ENCODE peak calls at places on chromosomes 12 and 14, in seven cellular contexts. I is HepG2, T is heart left ventricle, G is tibial artery, W is fibroblast of lung, B is ovary, R is PC-3. J is an unnamed sample. For H3K4me1, the result is how much of the 10 kb centered on the place peaks cover.

GRCh38 chr14:99410019-99410418 is 70.6 kb downstream of the SETD3 start:
- DNase-seq in I (no peak), T (no peak), G (no peak), W (no peak), B (no peak), R (no peak), J (no peak)

GRCh38 chr12:27193854-27194544 is 50.1 kb upstream of the STK38L start:
- DNase-seq in I (no peak), T (peak), G (peak), W (peak), B (no peak), R (no peak), J (no peak)

GRCh38 chr12:79415754-79416435 is 274.9 kb downstream of the PAWR start:
- DNase-seq in I (peak), T (no peak), G (no peak), W (peak), B (no peak), R (peak), J (no peak)

GRCh38 chr12:4621511-4621910 is 27.3 kb downstream of the AKAP3 start:
- DNase-seq in I (no peak), T (no peak), G (no peak), W (no peak), B (no peak), R (no peak), J (no peak)

GRCh38 chr12:116698131-116698495 is 39.8 kb downstream of the SPRING1 start:
- DNase-seq in I (no peak), T (no peak), G (no peak), W (no peak), B (no peak), R (peak), J (no peak)

GRCh38 chr12:49953146-49953545 is 2.6 kb downstream of the AQP2 start:
- DNase-seq in I (no peak), T (no peak), G (no peak), W (no peak), B (no peak), R (no peak), J (no peak)

GRCh38 chr12:90987101-90987500 is 17.7 kb downstream of the EPYC start:
- DNase-seq in I (no peak), T (no peak), G (no peak), W (no peak), B (no peak), R (peak), J (no peak)

GRCh38 chr12:5035618-5036017 is 8.1 kb upstream of the KCNA5 start:
- DNase-seq in I (no peak), T (no peak), G (no peak), W (no peak), B (no peak), R (no peak), J (no peak)

GRCh38 chr14:102086972-102087761 is at the start of gene HSP90AA1:
- DNase-seq in I (peak), T (peak), G (peak), W (peak), B (peak), R (peak), J (peak)

GRCh38 chr12:10540776-10541205 is 35.1 kb downstream of the EIF2S3B start:
- DNase-seq in I (no peak), T (no peak), G (no peak), W (no peak), B (no peak), R (peak), J (no peak)

GRCh38 chr14:101815994-101816393 is 54.5 kb downstream of the PPP2R5C start:
- DNase-seq in I (no peak), T (no peak), G (no peak), W (no peak), B (no peak), R (no peak), J (no peak)

GRCh38 chr12:80142640-80143039 is 43.3 kb downstream of the OTOGL start:
- DNase-seq in I (no peak), T (no peak), G (no peak), W (no peak), B (no peak), R (no peak), J (no peak)

GRCh38 chr12:12585115-12585862 is 22.6 kb upstream of the DUSP16 start:
- DNase-seq in I (peak), T (no peak), G (no peak), W (no peak), B (no peak), R (peak), J (no peak)

GRCh38 chr14:66649515-66649914 is 141.6 kb downstream of the GPHN start:
- DNase-seq in I (no peak), T (no peak), G (no peak), W (no peak), B (no peak), R (no peak), J (no peak)

GRCh38 chr12:54725233-54725843 is 77.2 kb upstream of the DCD start:
- DNase-seq in I (peak), T (no peak), G (no peak), W (peak), B (no peak), R (peak), J (peak)

GRCh38 chr12:72089678-72090077 is 151.0 kb downstream of the TPH2 start:
- DNase-seq in I (no peak), T (no peak), G (no peak), W (no peak), B (no peak), R (no peak), J (no peak)

GRCh38 chr14:38791862-38792261 is 311.2 kb downstream of the SEC23A start:
- DNase-seq in I (no peak), T (no peak), G (no peak), W (no peak), B (no peak), R (no peak), J (no peak)

GRCh38 chr14:34845869-34846268 is 29.3 kb downstream of the BAZ1A start:
- DNase-seq in I (no peak), T (no peak), G (no peak), W (no peak), B (no peak), R (no peak), J (no peak)

GRCh38 chr12:30358113-30358512 is 337.6 kb downstream of the IPO8 start:
- DNase-seq in I (no peak), T (no peak), G (no peak), W (no peak), B (no peak), R (no peak), J (no peak)

GRCh38 chr14:38992067-38992835 is 110.8 kb downstream of the SEC23A start:
- DNase-seq in I (no peak), T (peak), G (no peak), W (no peak), B (no peak), R (no peak), J (no peak)

GRCh38 chr14:61130512-61131260 is 149.6 kb downstream of the SLC38A6 start:
- DNase-seq in I (no peak), T (no peak), G (no peak), W (no peak), B (no peak), R (no peak), J (no peak)

GRCh38 chr12:104465379-104465778 is 8.6 kb downstream of the CHST11 start:
- DNase-seq in I (no peak), T (no peak), G (no peak), W (no peak), B (no peak), R (no peak), J (no peak)
- H3K4me1 ChIP-seq in I (under half), T (under half), G (under half), W (under half), B (under half), R (under half), J (under half)

DNA sequence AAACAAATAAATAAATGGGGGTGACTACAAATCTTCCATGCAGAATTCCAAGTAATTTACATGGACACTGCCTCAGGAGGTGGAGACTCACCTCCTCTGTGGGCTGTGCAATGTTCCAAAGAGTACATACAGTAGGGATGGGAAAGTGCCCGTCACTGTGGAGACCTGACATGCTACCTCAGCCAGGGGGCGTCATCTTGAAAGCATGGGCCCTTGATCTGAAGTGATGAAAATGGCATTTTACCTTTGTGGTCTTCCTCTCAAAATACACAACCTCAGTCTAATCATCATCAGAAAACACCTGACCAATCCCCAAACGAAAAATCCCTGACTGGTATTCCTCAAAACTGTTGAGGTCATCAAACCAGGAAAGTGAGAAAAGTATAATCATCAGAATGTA is 48.4 kb downstream of the ANAPC7 start:
- DNase-seq in I (peak), T (no peak), G (no peak), W (no peak), B (no peak), R (peak), J (peak)
- TF ChIP-seq CTCF in I (peak), T (peak), G (peak), W (no peak), B (no peak), R (peak), J (peak)

GRCh38 chr14:103802353-103802752 is 45.0 kb downstream of the PPP1R13B start:
- DNase-seq in I (no peak), T (no peak), G (no peak), W (no peak), B (no peak), R (no peak), J (no peak)

GRCh38 chr14:103806805-103807204 is 40.6 kb downstream of the PPP1R13B start:
- DNase-seq in I (no peak), T (no peak), G (no peak), W (no peak), B (no peak), R (no peak), J (no peak)

GRCh38 chr14:103803661-103804060 is 43.7 kb downstream of the PPP1R13B start:
- DNase-seq in I (no peak), T (no peak), G (no peak), W (no peak), B (no peak), R (peak), J (no peak)

GRCh38 chr14:103808403-103809001 is 38.9 kb downstream of the PPP1R13B start:
- DNase-seq in I (peak), T (peak), G (peak), W (peak), B (peak), R (peak), J (peak)

GRCh38 chr14:103805708-103806107 is 41.7 kb downstream of the PPP1R13B start:
- DNase-seq in I (no peak), T (no peak), G (no peak), W (no peak), B (no peak), R (no peak), J (no peak)
- H3K4me1 ChIP-seq in I (under half), T (under half), G (under half), W (under half), B (under half), R (under half), J (under half)

DNA sequence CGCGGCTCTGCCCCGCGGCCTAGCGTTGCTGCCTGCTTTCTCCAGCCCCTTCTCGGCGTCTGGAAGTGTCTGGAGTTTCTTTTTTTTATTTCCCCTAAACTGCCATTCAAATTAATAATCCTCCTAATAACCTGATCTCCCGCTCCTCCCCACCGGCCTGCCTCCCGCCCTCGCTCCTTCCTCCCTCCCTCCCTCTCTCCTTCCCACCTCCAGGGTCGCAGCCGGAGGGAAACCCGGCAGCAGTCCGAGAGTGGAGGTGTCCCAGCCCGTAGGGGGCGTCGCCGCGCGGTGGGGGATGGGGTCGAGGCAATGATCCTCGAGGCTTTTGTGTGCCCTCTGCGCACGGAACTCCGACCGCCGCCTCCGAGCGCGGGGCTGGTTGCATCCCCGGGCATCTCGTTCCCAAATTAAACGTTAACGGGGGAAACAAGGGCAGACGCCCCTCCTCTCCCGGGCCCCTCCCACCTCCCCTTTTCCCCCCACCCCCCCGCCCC is 1.1 kb upstream of the SOCS2 start:
- DNase-seq in I (peak), T (peak), G (peak), W (peak), B (peak), R (peak), J (peak)
- TF ChIP-seq CTCF in I (peak), T (peak), G (no peak), W (peak), B (no peak), R (peak), J (peak)

GRCh38 chr12:56299308-56299852 is 750 bp downstream of the CS start:
- DNase-seq in I (no peak), T (no peak), G (no peak), W (no peak), B (no peak), R (peak), J (peak)

GRCh38 chr12:56298828-56299227 is 1.3 kb downstream of the CS start:
- DNase-seq in I (no peak), T (no peak), G (no peak), W (no peak), B (no peak), R (no peak), J (no peak)

GRCh38 chr12:56304276-56304675 is 4.1 kb upstream of the CS start:
- DNase-seq in I (no peak), T (no peak), G (no peak), W (no peak), B (no peak), R (no peak), J (no peak)

GRCh38 chr12:56299853-56300643 is at the start of gene CS:
- DNase-seq in I (peak), T (peak), G (peak), W (peak), B (peak), R (peak), J (peak)

DNA sequence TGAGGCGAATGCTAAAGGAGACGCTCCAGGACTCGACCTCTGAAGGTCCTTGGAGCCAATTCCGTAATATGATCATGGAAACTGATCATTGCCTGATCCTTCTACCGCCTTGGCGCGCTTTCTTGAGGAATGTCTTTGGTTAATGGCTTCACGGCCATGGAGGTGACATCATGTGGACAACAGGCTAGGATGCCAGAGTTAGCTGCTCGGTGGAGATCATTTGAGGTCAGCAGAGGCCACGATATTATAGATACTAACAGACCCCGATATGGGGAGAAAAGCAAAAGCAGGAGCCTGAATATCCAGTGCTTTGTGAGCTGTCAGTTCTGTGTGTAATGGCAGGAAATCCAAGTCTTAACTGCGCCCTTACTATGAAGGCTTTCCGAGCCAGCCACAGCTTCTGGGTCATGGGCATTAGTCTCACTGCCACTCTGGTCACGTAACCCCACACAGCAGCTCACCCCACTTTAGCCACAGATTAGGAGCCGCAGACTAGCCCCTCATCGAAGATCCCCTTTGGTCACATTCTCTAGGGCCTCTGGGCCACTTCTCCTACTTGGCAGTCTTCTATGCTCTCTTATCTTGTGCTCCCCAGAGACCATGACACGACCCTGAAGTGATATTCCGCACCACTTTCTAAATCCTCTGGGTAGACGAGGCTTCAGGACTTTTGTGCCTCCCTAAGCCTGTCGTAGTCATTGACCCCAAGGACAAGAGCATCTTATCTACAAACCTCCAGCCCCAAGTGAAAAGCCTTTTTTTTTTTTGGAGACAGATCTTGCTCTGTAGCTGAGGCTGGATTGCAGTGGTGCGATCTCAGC is 724 bp upstream of the CS start:
- DNase-seq in I (no peak), T (no peak), G (no peak), W (no peak), B (peak), R (no peak), J (no peak)
- H3K4me1 ChIP-seq in I (half or more), T (under half), G (under half), W (under half), B (under half), R (under half), J (under half)

J was measured in A673.